ENCODE peak calls at places on chromosome X, in four cellular contexts. N is A549, B is uterus, U is Peyer's patch. X is an unnamed sample.

GRCh38 chrX:40394302-40394701 is 186.5 kb upstream of the ATP6AP2 start:
- DNase-seq in B (no peak), N (no peak), U (no peak), X (no peak)

GRCh38 chrX:54198262-54198661 is 15.2 kb upstream of the FAM120C start:
- DNase-seq in N (no peak), B (no peak), U (no peak), X (no peak)

GRCh38 chrX:68842781-68843581 is 14.2 kb downstream of the EFNB1 start:
- DNase-seq in B (no peak), U (peak; percentile 53), N (no peak), X (peak; percentile 66)

GRCh38 chrX:44975666-44976263 is 102.8 kb downstream of the KDM6A start:
- DNase-seq in N (peak; percentile 12), B (no peak), U (no peak), X (no peak)

GRCh38 chrX:132266583-132267355 is 47.5 kb upstream of the RAP2C start:
- DNase-seq in B (no peak), U (no peak), N (no peak), X (peak; percentile 36)

GRCh38 chrX:2404816-2405215 is 96.0 kb downstream of the DHRSX start:
- DNase-seq in B (no peak), N (no peak), U (no peak), X (no peak)

GRCh38 chrX:107677501-107677901 is 49.2 kb downstream of the PRPS1 start:
- DNase-seq in N (no peak), B (no peak), U (no peak), X (peak; percentile 52)

GRCh38 chrX:19578956-19579355 is 63.6 kb upstream of the MAP3K15 start:
- DNase-seq in B (no peak), U (no peak), N (no peak), X (no peak)

GRCh38 chrX:48645669-48646068 is 37.9 kb upstream of the WAS start:
- DNase-seq in N (no peak), B (no peak), U (no peak), X (no peak)

GRCh38 chrX:53918697-53919096 is 125.6 kb downstream of the PHF8 start:
- DNase-seq in U (no peak), N (no peak), B (no peak), X (peak; percentile 3)

GRCh38 chrX:134717698-134718328 is 59.5 kb upstream of the PLAC1 start:
- DNase-seq in B (no peak), U (no peak), N (peak; percentile 56), X (peak; percentile 10)

GRCh38 chrX:118730500-118731247 is 3.3 kb downstream of the IL13RA1 start:
- DNase-seq in N (no peak), U (no peak), B (no peak), X (peak; percentile 67)

GRCh38 chrX:40922307-40922706 is 162.9 kb upstream of the USP9X start:
- DNase-seq in N (peak; percentile 63), U (no peak), B (no peak), X (peak; percentile 90)

GRCh38 chrX:9318761-9319160 is 146.1 kb upstream of the TBL1X start:
- DNase-seq in B (no peak), U (no peak), N (no peak), X (no peak)

GRCh38 chrX:133258481-133258880 is 40.3 kb upstream of the TFDP3 start:
- DNase-seq in U (no peak), B (no peak), N (no peak), X (peak; percentile 26)

GRCh38 chrX:105463483-105463882 is 243.0 kb upstream of the TEX13A start:
- DNase-seq in N (no peak), B (no peak), U (no peak), X (peak; percentile 68)

GRCh38 chrX:113260474-113260873 is 419.8 kb upstream of the AMOT start:
- DNase-seq in U (no peak), B (no peak), N (no peak), X (no peak)

GRCh38 chrX:136538811-136539210 is 6.8 kb downstream of the VGLL1 start:
- DNase-seq in B (no peak), U (no peak), N (no peak), X (no peak)

GRCh38 chrX:101388604-101389003 is 2.2 kb upstream of the RPL36A start:
- DNase-seq in N (no peak), B (no peak), U (no peak), X (no peak)

GRCh38 chrX:6432211-6432610 is 102.7 kb downstream of the VCX3A start:
- DNase-seq in B (no peak), U (no peak), N (no peak), X (no peak)

GRCh38 chrX:132206259-132206658 is 13.0 kb downstream of the RAP2C start:
- DNase-seq in B (no peak), N (no peak), U (no peak), X (peak; percentile 31)

GRCh38 chrX:19883878-19884277 is 3.5 kb downstream of the SH3KBP1 start:
- DNase-seq in U (no peak), N (peak; percentile 11), B (no peak), X (no peak)

GRCh38 chrX:48531359-48531954 is 8.1 kb upstream of the TBC1D25 start:
- DNase-seq in B (no peak), U (no peak), N (peak; percentile 70), X (peak; percentile 62)

GRCh38 chrX:41384041-41384705 is 50.2 kb downstream of the DDX3X start:
- DNase-seq in U (peak; percentile 75), N (peak; percentile 89), B (peak; percentile 56), X (peak; percentile 86)

GRCh38 chrX:118839334-118839958 is 15.8 kb downstream of the ZCCHC12 start:
- DNase-seq in B (peak; percentile 72), U (peak; percentile 80), N (peak; percentile 80), X (peak; percentile 63)

GRCh38 chrX:47776301-47776700 is 60.4 kb upstream of the ZNF81 start:
- DNase-seq in U (no peak), B (no peak), N (no peak), X (no peak)

GRCh38 chrX:40273356-40274050 is 175.7 kb upstream of the BCOR start:
- DNase-seq in N (no peak), U (no peak), B (peak; percentile 40), X (no peak)

GRCh38 chrX:18920566-18920965 is 63.3 kb downstream of the PHKA2 start:
- DNase-seq in B (no peak), U (no peak), N (no peak), X (no peak)

GRCh38 chrX:153488231-153488914 is 6.4 kb upstream of the BGN start:
- DNase-seq in B (no peak), U (no peak), N (no peak), X (peak; percentile 31)
- H3K4me3 ChIP-seq in B (no peak overlapping the region), U (no peak overlapping the region), N (no peak overlapping the region), X (no peak overlapping the region)

DNA sequence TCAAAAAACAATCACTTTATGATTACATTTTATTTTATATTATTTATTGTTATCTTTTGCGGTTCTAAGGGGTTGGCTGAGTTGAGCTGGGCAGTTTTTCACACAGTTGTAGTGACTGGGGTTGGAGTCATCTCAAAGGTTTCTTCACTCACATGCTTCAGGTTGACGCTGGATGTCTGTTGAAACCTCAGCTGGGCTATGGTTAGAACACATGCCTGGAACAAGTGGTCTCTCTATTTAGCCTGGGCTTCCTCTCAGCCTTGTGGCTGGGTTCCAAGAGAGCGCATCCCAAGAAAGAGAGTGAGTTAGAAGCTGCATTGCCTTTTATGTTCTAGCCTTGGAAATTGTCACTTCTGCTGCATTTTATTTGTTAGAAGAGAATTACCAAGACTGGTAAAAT is 87.4 kb downstream of the CBLL2 start:
- DNase-seq in B (no peak), U (no peak), N (no peak), X (no peak)
- TF ChIP-seq CTCF in B (no peak), U (no peak), N (no peak), X (no peak)

DNA sequence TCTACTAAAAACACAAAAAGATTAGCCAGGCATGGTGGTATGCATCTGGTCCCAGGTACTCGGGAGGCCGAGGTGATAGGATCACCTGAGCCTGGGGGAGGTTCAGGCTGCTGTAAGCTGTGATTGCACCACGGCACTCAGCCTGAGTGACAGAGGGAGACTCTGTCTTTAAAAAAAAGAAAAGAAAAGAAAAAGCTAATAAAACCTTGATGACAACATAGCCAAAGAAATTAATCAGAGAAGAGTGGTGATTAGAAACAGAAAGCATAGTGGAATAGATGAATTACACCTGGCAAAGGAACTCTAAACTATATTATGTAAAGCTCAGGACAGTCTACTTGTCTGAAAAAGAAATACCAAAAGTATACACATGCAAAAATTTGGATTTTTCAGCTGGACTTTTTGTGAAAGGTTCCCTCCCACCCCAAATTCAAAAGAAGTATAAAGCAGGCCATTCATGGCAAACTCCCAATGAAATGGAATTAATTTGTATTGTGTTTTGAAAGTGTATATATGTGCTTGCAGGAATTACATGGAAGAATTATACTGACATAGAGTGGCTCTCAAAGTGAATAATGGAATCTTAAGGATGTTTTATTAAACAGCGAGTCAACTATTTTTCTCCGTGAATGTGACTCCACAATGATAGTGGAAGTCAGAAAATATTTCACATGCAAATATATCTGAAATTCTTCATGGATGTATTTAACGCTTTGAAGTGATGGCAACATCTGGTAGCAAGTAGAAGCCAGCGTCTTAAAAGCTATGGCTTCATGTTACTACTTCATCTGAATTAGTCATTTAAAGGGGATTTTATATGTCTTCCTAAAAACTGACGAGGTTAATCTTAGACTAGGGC is 22.1 kb downstream of the PLS3 start:
- DNase-seq in B (no peak), N (no peak), U (no peak), X (peak; percentile 52)
- H3K4me3 ChIP-seq in B (no peak overlapping the region), N (peak overlapping the region; percentile 17), U (no peak overlapping the region), X (no peak overlapping the region)

GRCh38 chrX:72243472-72243871 is 4.6 kb upstream of the ERCC6L start:
- DNase-seq in U (no peak), N (no peak), B (no peak), X (peak; percentile 61)

GRCh38 chrX:72240976-72241375 is 2.1 kb upstream of the ERCC6L start:
- DNase-seq in N (no peak), U (no peak), B (no peak), X (no peak)

GRCh38 chrX:72247206-72247944 is 8.5 kb upstream of the ERCC6L start:
- DNase-seq in N (no peak), B (no peak), U (peak; percentile 59), X (peak; percentile 67)

DNA sequence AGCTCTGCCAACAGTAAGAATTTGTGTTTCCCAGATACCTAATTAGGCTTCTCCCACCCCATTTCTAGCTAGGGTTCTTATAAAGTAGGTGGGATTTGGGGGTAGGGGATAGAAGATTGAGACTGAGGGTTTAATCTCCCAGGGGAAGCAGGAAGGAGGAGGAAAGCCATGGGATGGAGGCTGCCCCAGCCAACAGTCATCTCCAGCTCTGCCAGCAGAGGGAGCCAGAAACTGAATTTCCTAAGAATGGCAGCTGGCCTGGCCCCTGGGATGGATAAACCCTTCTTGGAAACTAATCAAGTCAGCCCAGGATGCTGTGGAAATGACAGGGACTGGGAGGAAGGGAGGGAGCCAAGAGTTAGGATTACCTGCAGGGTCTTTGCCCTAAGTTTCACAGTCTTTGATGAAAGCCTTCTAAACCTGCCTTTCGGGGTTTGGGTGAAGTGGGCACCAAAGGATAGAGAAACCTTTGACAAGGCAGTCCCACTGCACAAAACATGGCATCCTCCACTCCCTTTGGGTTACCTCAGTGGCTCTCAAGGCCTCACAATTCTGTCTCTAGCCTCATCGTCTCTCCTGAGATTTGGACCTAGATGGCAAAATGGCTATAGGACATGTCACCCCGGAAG is 6.7 kb upstream of the ERCC6L start:
- DNase-seq in B (no peak), U (peak; percentile 59), N (peak; percentile 60), X (peak; percentile 69)
- TF ChIP-seq CTCF in B (peak; percentile 46), U (peak; percentile 19), N (peak; percentile 64), X (peak; percentile 80)

DNA sequence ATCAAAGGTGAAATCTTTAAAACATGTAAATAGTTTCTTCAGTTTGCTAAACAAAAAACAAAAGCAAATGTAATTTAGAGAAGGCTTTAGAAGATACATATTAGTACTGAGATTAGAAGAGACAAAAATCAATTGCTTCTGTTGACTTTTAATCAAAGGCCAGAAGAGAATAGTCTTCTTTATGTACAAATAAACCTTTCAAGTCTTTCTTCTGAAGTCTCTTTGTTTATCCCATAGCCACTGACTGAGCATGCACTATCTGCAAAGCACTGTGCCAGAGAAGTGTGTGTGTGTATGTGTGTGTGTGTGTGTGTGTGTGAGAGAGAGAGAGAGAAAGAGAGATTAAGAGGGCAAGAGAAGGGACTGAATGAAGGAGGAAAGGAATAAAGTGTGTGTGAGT is 198.4 kb downstream of the GLUD2 start:
- DNase-seq in B (no peak), N (no peak), U (no peak), X (no peak)
- H3K4me3 ChIP-seq in B (no peak overlapping the region), N (no peak overlapping the region), U (no peak overlapping the region), X (no peak overlapping the region)

X was measured in choroid plexus epithelial cell.